ENCODE peak calls at places on chromosomes 12 and 14, in seven cellular contexts. A is GM12892, E is K562, C is HepG2, U is GM12878, W is H1, D is SK-N-SH. I is an unnamed sample.

GRCh38 chr12:105221588-105222325 is 14.2 kb downstream of the APPL2 start:
- DNase-seq in A (no peak), E (no peak), C (no peak), U (no peak), W (no peak), D (no peak), I (no peak)

GRCh38 chr14:103126873-103127304 is 3.6 kb downstream of the TNFAIP2 start:
- DNase-seq in A (peak), E (no peak), C (peak), U (no peak), W (peak), D (peak), I (no peak)

GRCh38 chr12:126668961-126669360 is 1598.0 kb upstream of the TMEM132C start:
- DNase-seq in A (no peak), E (no peak), C (no peak), U (no peak), W (no peak), D (no peak), I (no peak)

GRCh38 chr14:104353921-104354701 is 215.7 kb downstream of the KIF26A start:
- DNase-seq in A (no peak), E (no peak), C (no peak), U (no peak), W (no peak), D (no peak), I (no peak)

GRCh38 chr12:45208604-45209487 is 7.0 kb upstream of the ANO6 start:
- DNase-seq in A (no peak), E (no peak), C (peak), U (no peak), W (no peak), D (no peak), I (no peak)

GRCh38 chr12:105960319-105961076 is 178.3 kb downstream of the NUAK1 start:
- DNase-seq in A (no peak), E (no peak), C (no peak), U (no peak), W (no peak), D (no peak), I (no peak)

GRCh38 chr12:83676896-83677295 is 990.2 kb downstream of the TMTC2 start:
- DNase-seq in A (no peak), E (no peak), C (no peak), U (no peak), W (no peak), D (no peak), I (no peak)

GRCh38 chr12:122499991-122500684 is 594 bp downstream of the ZCCHC8 start:
- DNase-seq in A (peak), E (peak), C (peak), U (no peak), W (peak), D (peak), I (peak)

GRCh38 chr14:21990116-21990515 is 316.5 kb upstream of the OR4E1 start:
- DNase-seq in A (no peak), E (no peak), C (no peak), U (no peak), W (no peak), D (peak), I (no peak)

GRCh38 chr12:33628087-33628486 is 188.5 kb upstream of the SYT10 start:
- DNase-seq in A (no peak), E (no peak), C (no peak), U (no peak), W (no peak), D (no peak), I (no peak)

GRCh38 chr12:38695057-38695456 is 210.3 kb downstream of the CPNE8 start:
- DNase-seq in A (no peak), E (no peak), C (peak), U (no peak), W (no peak), D (no peak), I (no peak)

GRCh38 chr14:32507029-32507984 is 178.2 kb downstream of the AKAP6 start:
- DNase-seq in A (no peak), E (no peak), C (no peak), U (no peak), W (no peak), D (no peak), I (no peak)

GRCh38 chr12:3185260-3185870 is 108.2 kb downstream of the TSPAN9 start:
- DNase-seq in A (no peak), E (no peak), C (no peak), U (no peak), W (no peak), D (no peak), I (no peak)

GRCh38 chr14:61476737-61477410 is 155.5 kb downstream of the PRKCH start:
- DNase-seq in A (no peak), E (peak), C (no peak), U (no peak), W (no peak), D (peak), I (no peak)

GRCh38 chr12:109473006-109473405 is 4.1 kb downstream of the KCTD10 start:
- DNase-seq in A (no peak), E (no peak), C (no peak), U (no peak), W (no peak), D (no peak), I (no peak)

GRCh38 chr12:91178139-91178561 is 4.5 kb downstream of the DCN start:
- DNase-seq in A (no peak), E (no peak), C (peak), U (no peak), W (no peak), D (no peak), I (no peak)

GRCh38 chr12:117063162-117063911 is 35.9 kb downstream of the TESC start:
- DNase-seq in A (no peak), E (no peak), C (no peak), U (peak), W (no peak), D (no peak), I (no peak)

GRCh38 chr12:11623382-11623781 is 26.1 kb upstream of the ETV6 start:
- DNase-seq in A (no peak), E (no peak), C (peak), U (no peak), W (no peak), D (no peak), I (no peak)
- TF ChIP-seq POLR2AphosphoS5 in A (no peak), E (no peak), C (no peak), U (no peak), W (no peak), D (no peak), I (no peak)

GRCh38 chr12:82325540-82326336 is 32.4 kb downstream of the CCDC59 start:
- DNase-seq in A (no peak), E (no peak), C (no peak), U (no peak), W (no peak), D (no peak), I (no peak)

GRCh38 chr12:82329508-82329907 is 28.7 kb downstream of the CCDC59 start:
- DNase-seq in A (no peak), E (no peak), C (no peak), U (no peak), W (no peak), D (no peak), I (no peak)

DNA sequence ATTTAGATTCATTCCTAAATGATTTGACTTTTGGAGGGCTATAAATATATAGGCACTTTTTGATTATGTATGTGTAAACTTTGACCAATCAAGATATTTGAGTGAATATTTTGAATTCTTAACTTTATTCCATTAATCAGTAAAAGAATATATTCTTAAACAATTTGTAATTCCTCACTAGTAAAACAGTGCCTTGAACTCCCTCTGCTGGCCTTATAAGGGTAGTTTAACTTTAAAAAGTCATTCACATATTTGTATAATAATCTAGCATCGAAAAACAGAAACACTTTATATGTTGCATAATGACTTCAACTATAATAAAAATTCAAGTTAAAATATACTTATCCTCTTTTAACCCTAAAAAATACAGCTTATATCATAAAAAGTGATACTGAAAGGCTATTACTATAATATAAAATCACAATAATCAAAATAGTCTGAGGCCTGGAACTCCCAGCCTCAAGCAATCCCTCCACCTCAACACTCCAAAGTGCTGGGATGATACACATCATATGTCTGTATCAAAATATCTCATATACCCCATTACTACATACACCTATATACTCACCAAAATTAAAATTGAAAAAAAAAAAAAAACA is 31.2 kb downstream of the CCDC59 start:
- DNase-seq in A (no peak), E (no peak), C (peak), U (no peak), W (no peak), D (peak), I (no peak)
- TF ChIP-seq TAF1 in A (no peak), E (no peak), C (no peak), U (no peak), W (no peak), D (no peak), I (no peak)

DNA sequence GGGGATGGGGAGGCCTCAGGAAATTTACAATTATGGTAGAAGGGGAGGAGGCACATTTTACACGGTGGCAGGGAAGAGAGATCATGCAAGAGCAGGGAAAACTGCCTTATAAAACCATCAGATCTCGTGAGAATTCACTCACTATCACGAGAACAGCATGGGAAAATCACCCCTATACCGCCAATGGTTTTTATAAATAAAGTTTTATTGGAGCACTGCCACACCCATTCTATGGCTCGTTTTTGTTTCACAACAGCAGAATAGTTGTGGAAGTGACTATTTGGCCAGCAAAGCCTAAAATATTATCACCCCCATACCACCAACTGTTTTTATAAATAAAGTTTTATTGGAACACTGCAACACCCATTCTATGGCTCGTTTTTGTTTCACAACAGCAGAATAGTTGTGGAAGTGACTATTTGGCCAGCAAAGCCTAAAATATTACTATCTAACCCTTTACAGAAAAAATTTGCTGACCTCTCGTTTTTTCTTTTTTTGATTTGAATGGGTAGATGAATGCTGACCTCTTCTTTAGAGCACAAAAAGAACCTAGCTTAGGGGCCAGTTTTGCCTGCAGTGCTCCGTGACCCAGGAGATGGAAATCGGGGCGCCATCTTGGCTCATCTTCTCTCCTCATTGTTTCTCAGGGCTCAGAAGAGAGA is 77.3 kb upstream of the RIN3 start:
- DNase-seq in A (no peak), E (no peak), C (no peak), U (no peak), W (no peak), D (no peak), I (no peak)
- TF ChIP-seq POLR2AphosphoS5 in A (no peak), E (no peak), C (no peak), U (no peak), W (no peak), D (no peak), I (no peak)

GRCh38 chr12:9024512-9024911 is 35.2 kb downstream of the KLRG1 start:
- DNase-seq in A (no peak), E (no peak), C (no peak), U (no peak), W (no peak), D (no peak), I (no peak)

GRCh38 chr12:9032202-9032964 is 43.0 kb downstream of the KLRG1 start:
- DNase-seq in A (no peak), E (no peak), C (no peak), U (no peak), W (no peak), D (no peak), I (no peak)

GRCh38 chr12:9022592-9022991 is 33.2 kb downstream of the KLRG1 start:
- DNase-seq in A (no peak), E (no peak), C (no peak), U (no peak), W (no peak), D (no peak), I (no peak)

GRCh38 chr12:9030776-9031175 is 41.4 kb downstream of the KLRG1 start:
- DNase-seq in A (no peak), E (no peak), C (no peak), U (no peak), W (no peak), D (no peak), I (no peak)

DNA sequence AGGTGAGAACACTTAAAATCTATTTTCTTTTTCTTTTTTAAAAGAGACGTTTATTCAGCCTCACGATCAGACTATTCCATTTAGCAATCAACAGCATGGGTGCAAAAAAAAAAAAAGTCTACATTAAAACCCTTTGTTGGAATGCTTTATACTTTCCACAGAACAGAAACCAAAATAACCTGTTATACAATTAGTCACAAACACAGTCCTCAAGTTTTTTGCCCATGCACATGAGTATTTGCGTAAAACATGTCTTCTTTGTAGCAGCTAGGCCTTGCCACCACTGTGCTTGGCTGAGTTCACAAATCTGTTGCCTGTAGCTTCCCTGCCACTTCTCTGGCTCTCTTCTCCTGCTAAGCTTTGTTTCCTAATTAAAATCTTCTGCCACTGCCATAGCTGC is 37.8 kb downstream of the KLRG1 start:
- DNase-seq in A (no peak), E (no peak), C (no peak), U (no peak), W (no peak), D (no peak), I (no peak)
- TF ChIP-seq TAF1 in A (no peak), E (no peak), C (no peak), U (no peak), W (no peak), D (no peak), I (no peak)

DNA sequence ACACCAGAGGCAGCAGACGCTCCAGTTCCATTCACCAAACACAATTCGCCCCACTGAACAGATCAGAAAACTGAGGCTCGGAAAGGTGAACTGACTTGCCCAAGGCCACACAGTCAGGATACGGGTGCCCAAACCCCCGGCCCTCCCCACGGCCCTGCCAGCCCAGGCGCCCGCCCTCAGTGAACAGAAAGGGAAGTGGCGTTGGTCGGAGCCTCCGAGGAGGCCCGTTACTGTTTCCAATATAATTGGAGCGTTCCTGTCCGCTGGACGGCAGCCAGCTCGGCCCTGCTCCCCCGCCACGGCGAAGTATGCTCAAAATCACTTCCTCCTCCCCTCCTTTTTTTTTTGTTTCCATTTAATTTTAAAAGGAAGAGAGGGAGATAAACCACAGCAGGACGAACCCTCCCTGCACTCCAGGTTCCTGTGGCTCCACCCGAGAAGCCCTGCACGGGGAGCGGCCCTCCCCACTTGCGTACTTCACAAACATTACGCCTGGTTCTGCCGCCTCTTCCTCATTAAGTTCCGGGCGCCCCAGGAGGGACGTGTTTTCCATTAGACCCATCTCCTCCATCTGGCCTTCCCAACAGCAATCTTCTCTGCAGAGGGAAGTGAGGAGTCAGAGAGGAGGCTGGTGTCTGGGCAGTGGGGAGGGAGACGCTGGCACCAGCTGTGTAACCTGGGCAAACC is 61.1 kb downstream of the NCOR2 start:
- DNase-seq in A (no peak), E (peak), C (no peak), U (no peak), W (no peak), D (peak), I (no peak)
- TF ChIP-seq POLR2AphosphoS5 in A (no peak), E (no peak), C (no peak), U (no peak), W (no peak), D (peak), I (no peak)

GRCh38 chr12:69739287-69740191 is 879 bp downstream of the RAB3IP start:
- DNase-seq in A (peak), E (peak), C (peak), U (peak), W (peak), D (peak), I (peak)
- TF ChIP-seq TAF1 in A (no peak), E (no peak), C (peak), U (peak), W (no peak), D (no peak), I (no peak)

DNA sequence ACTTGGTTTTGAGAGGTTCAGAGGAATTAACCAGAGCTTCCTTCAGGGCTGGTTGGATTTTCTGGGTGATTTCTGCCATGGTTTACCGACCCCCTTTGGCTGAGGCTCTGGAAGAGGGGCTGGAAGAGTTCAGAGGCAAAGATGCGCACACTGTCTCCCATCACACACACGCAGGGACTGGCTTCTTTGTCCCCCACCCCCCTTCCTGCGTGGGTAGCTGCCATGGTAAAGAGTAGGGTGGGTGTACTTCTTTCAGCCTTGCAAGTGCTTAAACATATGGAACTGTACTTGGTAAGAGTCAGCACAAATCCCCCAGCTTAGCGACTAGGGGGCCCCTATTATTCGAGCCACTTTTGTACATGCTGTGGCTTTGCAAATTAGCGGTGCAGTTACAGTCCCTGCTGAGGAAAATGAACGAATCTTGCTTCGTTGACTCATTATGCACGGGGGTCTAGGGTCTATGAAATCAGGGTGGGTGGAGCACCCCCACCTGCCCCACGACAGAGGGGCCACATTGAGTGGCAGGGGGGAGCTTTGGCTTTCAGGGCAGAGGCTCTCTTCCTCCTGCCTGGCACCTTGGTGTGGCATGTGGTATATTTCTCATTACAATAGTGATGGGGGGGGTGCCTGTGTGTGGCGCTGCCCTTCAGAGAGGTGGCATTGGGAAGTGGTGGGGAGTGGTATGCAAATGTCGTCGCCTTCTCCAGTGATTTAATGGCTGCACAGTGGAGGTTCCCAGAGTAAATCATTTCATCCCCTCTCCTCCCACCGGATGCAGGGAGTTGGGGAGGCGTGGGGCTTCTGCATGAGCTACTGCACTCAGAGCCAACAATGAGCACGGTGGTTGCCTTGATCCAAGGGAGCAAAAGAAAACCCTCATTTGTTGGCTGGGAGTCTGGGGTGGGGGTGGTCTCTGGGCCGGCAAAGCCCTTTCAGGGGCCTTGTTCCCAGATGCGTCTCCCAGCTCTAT is 124.0 kb downstream of the AACS start:
- DNase-seq in A (no peak), E (no peak), C (no peak), U (no peak), W (peak), D (no peak), I (no peak)
- TF ChIP-seq POLR2AphosphoS5 in A (no peak), E (no peak), C (no peak), U (no peak), W (no peak), D (no peak), I (no peak)

DNA sequence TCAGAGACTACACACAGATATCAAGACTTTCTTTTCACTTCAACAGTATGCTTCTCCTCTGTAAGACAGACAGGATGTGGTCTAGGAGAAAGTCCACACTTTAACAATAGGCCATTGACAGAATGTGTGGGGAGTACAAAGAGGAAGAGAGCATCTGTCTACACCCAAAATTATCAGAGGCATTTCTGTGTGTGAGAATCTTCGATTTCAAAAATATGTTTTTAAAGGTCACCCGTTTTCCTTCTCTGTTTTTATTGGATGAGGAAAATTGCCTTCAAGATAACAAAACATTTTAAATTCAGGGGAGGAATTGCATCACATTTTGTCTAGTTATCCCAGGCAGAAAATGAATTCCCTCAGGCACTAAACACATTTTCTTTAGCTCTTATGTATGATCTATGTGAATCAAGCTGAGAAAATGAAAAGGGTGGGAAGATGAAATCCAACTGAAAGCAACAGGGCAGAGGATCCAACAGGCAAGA is 16.4 kb downstream of the NAV3 start:
- DNase-seq in A (peak), E (no peak), C (no peak), U (peak), W (no peak), D (no peak), I (peak)
- TF ChIP-seq TAF1 in A (no peak), E (no peak), C (no peak), U (no peak), W (no peak), D (no peak), I (no peak)

I was measured in GM12891.